ENCODE peak calls at places on chromosome 16, in nine cellular contexts. One of them, this sample, is unnamed.

GRCh38 chr16:2912330-2913199 is 834 bp downstream of the FLYWCH1 start:
- DNase-seq in trophoblast cell: peak
- DNase-seq in astrocyte of the cerebellum: peak
- DNase-seq in neural progenitor cell: peak
- DNase-seq in astrocyte of the hippocampus: peak
- DNase-seq in hepatocyte: peak
- DNase-seq in NCI-H524: peak
- DNase-seq in activated T-helper 1 cell treated with anti-CD3 and anti-CD28 coated beads, Interleukin-2, amount 50 U/mL, for 16 hours: no peak
- DNase-seq in heart right ventricle: peak
- DNase-seq in this sample: peak

GRCh38 chr16:79932564-79932963 is 332.0 kb upstream of the MAF start:
- DNase-seq in trophoblast cell: no peak
- DNase-seq in astrocyte of the cerebellum: no peak
- DNase-seq in neural progenitor cell: no peak
- DNase-seq in astrocyte of the hippocampus: peak
- DNase-seq in hepatocyte: peak
- DNase-seq in NCI-H524: no peak
- DNase-seq in activated T-helper 1 cell treated with anti-CD3 and anti-CD28 coated beads, Interleukin-2, amount 50 U/mL, for 16 hours: no peak
- DNase-seq in heart right ventricle: no peak
- DNase-seq in this sample: no peak

GRCh38 chr16:66660422-66661209 is 35.9 kb downstream of the CMTM4 start:
- DNase-seq in trophoblast cell: peak
- DNase-seq in astrocyte of the cerebellum: peak
- DNase-seq in neural progenitor cell: peak
- DNase-seq in astrocyte of the hippocampus: peak
- DNase-seq in hepatocyte: peak
- DNase-seq in NCI-H524: peak
- DNase-seq in activated T-helper 1 cell treated with anti-CD3 and anti-CD28 coated beads, Interleukin-2, amount 50 U/mL, for 16 hours: no peak
- DNase-seq in heart right ventricle: peak
- DNase-seq in this sample: peak

GRCh38 chr16:77220427-77220826 is 21.2 kb downstream of the SYCE1L start:
- DNase-seq in trophoblast cell: no peak
- DNase-seq in astrocyte of the cerebellum: no peak
- DNase-seq in neural progenitor cell: no peak
- DNase-seq in astrocyte of the hippocampus: no peak
- DNase-seq in hepatocyte: no peak
- DNase-seq in NCI-H524: no peak
- DNase-seq in activated T-helper 1 cell treated with anti-CD3 and anti-CD28 coated beads, Interleukin-2, amount 50 U/mL, for 16 hours: no peak
- DNase-seq in heart right ventricle: no peak
- DNase-seq in this sample: no peak

GRCh38 chr16:88548131-88548874 is 21.9 kb upstream of the ZC3H18 start:
- DNase-seq in trophoblast cell: no peak
- DNase-seq in astrocyte of the cerebellum: no peak
- DNase-seq in neural progenitor cell: no peak
- DNase-seq in astrocyte of the hippocampus: no peak
- DNase-seq in hepatocyte: no peak
- DNase-seq in NCI-H524: no peak
- DNase-seq in activated T-helper 1 cell treated with anti-CD3 and anti-CD28 coated beads, Interleukin-2, amount 50 U/mL, for 16 hours: no peak
- DNase-seq in heart right ventricle: no peak
- DNase-seq in this sample: no peak

GRCh38 chr16:15811416-15811777 is 45.4 kb downstream of the MYH11 start:
- DNase-seq in trophoblast cell: no peak
- DNase-seq in astrocyte of the cerebellum: no peak
- DNase-seq in neural progenitor cell: no peak
- DNase-seq in astrocyte of the hippocampus: no peak
- DNase-seq in hepatocyte: no peak
- DNase-seq in NCI-H524: no peak
- DNase-seq in activated T-helper 1 cell treated with anti-CD3 and anti-CD28 coated beads, Interleukin-2, amount 50 U/mL, for 16 hours: no peak
- DNase-seq in heart right ventricle: no peak
- DNase-seq in this sample: no peak

GRCh38 chr16:9969580-9969979 is 212.6 kb downstream of the GRIN2A start:
- DNase-seq in trophoblast cell: no peak
- DNase-seq in astrocyte of the cerebellum: no peak
- DNase-seq in neural progenitor cell: no peak
- DNase-seq in astrocyte of the hippocampus: no peak
- DNase-seq in hepatocyte: no peak
- DNase-seq in NCI-H524: no peak
- DNase-seq in activated T-helper 1 cell treated with anti-CD3 and anti-CD28 coated beads, Interleukin-2, amount 50 U/mL, for 16 hours: no peak
- DNase-seq in heart right ventricle: no peak
- DNase-seq in this sample: no peak

GRCh38 chr16:1953734-1954133 is 755 bp downstream of the RPL3L start:
- DNase-seq in trophoblast cell: no peak
- DNase-seq in astrocyte of the cerebellum: no peak
- DNase-seq in neural progenitor cell: no peak
- DNase-seq in astrocyte of the hippocampus: no peak
- DNase-seq in hepatocyte: peak
- DNase-seq in NCI-H524: no peak
- DNase-seq in activated T-helper 1 cell treated with anti-CD3 and anti-CD28 coated beads, Interleukin-2, amount 50 U/mL, for 16 hours: no peak
- DNase-seq in heart right ventricle: no peak
- DNase-seq in this sample: no peak

GRCh38 chr16:12061336-12062055 is 85.0 kb downstream of the SNX29 start:
- DNase-seq in trophoblast cell: peak
- DNase-seq in astrocyte of the cerebellum: peak
- DNase-seq in neural progenitor cell: no peak
- DNase-seq in astrocyte of the hippocampus: peak
- DNase-seq in hepatocyte: no peak
- DNase-seq in NCI-H524: no peak
- DNase-seq in activated T-helper 1 cell treated with anti-CD3 and anti-CD28 coated beads, Interleukin-2, amount 50 U/mL, for 16 hours: no peak
- DNase-seq in heart right ventricle: no peak
- DNase-seq in this sample: no peak

GRCh38 chr16:11114366-11115164 is 141.4 kb downstream of the SOCS1 start:
- DNase-seq in trophoblast cell: peak
- DNase-seq in astrocyte of the cerebellum: no peak
- DNase-seq in neural progenitor cell: no peak
- DNase-seq in astrocyte of the hippocampus: no peak
- DNase-seq in hepatocyte: no peak
- DNase-seq in NCI-H524: no peak
- DNase-seq in activated T-helper 1 cell treated with anti-CD3 and anti-CD28 coated beads, Interleukin-2, amount 50 U/mL, for 16 hours: no peak
- DNase-seq in heart right ventricle: no peak
- DNase-seq in this sample: no peak

GRCh38 chr16:13453938-13454553 is 465.9 kb upstream of the ERCC4 start:
- DNase-seq in trophoblast cell: peak
- DNase-seq in astrocyte of the cerebellum: peak
- DNase-seq in neural progenitor cell: peak
- DNase-seq in astrocyte of the hippocampus: peak
- DNase-seq in hepatocyte: peak
- DNase-seq in NCI-H524: peak
- DNase-seq in activated T-helper 1 cell treated with anti-CD3 and anti-CD28 coated beads, Interleukin-2, amount 50 U/mL, for 16 hours: no peak
- DNase-seq in heart right ventricle: no peak
- DNase-seq in this sample: no peak

GRCh38 chr16:49674255-49674980 is 181.5 kb downstream of the ZNF423 start:
- DNase-seq in trophoblast cell: peak
- DNase-seq in astrocyte of the cerebellum: no peak
- DNase-seq in neural progenitor cell: no peak
- DNase-seq in astrocyte of the hippocampus: no peak
- DNase-seq in hepatocyte: no peak
- DNase-seq in NCI-H524: peak
- DNase-seq in activated T-helper 1 cell treated with anti-CD3 and anti-CD28 coated beads, Interleukin-2, amount 50 U/mL, for 16 hours: no peak
- DNase-seq in heart right ventricle: no peak
- DNase-seq in this sample: no peak

GRCh38 chr16:86653289-86654006 is 75.1 kb downstream of the FOXL1 start:
- DNase-seq in trophoblast cell: no peak
- DNase-seq in astrocyte of the cerebellum: no peak
- DNase-seq in neural progenitor cell: no peak
- DNase-seq in astrocyte of the hippocampus: peak
- DNase-seq in hepatocyte: no peak
- DNase-seq in NCI-H524: no peak
- DNase-seq in activated T-helper 1 cell treated with anti-CD3 and anti-CD28 coated beads, Interleukin-2, amount 50 U/mL, for 16 hours: no peak
- DNase-seq in heart right ventricle: no peak
- DNase-seq in this sample: no peak

GRCh38 chr16:78177927-78178326 is 78.5 kb downstream of the WWOX start:
- DNase-seq in trophoblast cell: no peak
- DNase-seq in astrocyte of the cerebellum: no peak
- DNase-seq in neural progenitor cell: peak
- DNase-seq in astrocyte of the hippocampus: no peak
- DNase-seq in hepatocyte: peak
- DNase-seq in NCI-H524: no peak
- DNase-seq in activated T-helper 1 cell treated with anti-CD3 and anti-CD28 coated beads, Interleukin-2, amount 50 U/mL, for 16 hours: no peak
- DNase-seq in heart right ventricle: no peak
- DNase-seq in this sample: no peak

GRCh38 chr16:82433042-82433441 is 193.7 kb upstream of the CDH13 start:
- DNase-seq in trophoblast cell: no peak
- DNase-seq in astrocyte of the cerebellum: no peak
- DNase-seq in neural progenitor cell: no peak
- DNase-seq in astrocyte of the hippocampus: no peak
- DNase-seq in hepatocyte: no peak
- DNase-seq in NCI-H524: no peak
- DNase-seq in activated T-helper 1 cell treated with anti-CD3 and anti-CD28 coated beads, Interleukin-2, amount 50 U/mL, for 16 hours: no peak
- DNase-seq in heart right ventricle: no peak
- DNase-seq in this sample: no peak

GRCh38 chr16:80372341-80372740 is 168.5 kb upstream of the DYNLRB2 start:
- DNase-seq in trophoblast cell: no peak
- DNase-seq in astrocyte of the cerebellum: no peak
- DNase-seq in neural progenitor cell: peak
- DNase-seq in astrocyte of the hippocampus: peak
- DNase-seq in hepatocyte: no peak
- DNase-seq in NCI-H524: no peak
- DNase-seq in activated T-helper 1 cell treated with anti-CD3 and anti-CD28 coated beads, Interleukin-2, amount 50 U/mL, for 16 hours: no peak
- DNase-seq in heart right ventricle: no peak
- DNase-seq in this sample: no peak

GRCh38 chr16:68486671-68487495 is 38.6 kb upstream of the SMPD3 start:
- DNase-seq in trophoblast cell: peak
- DNase-seq in astrocyte of the cerebellum: no peak
- DNase-seq in neural progenitor cell: peak
- DNase-seq in astrocyte of the hippocampus: no peak
- DNase-seq in hepatocyte: peak
- DNase-seq in NCI-H524: no peak
- DNase-seq in activated T-helper 1 cell treated with anti-CD3 and anti-CD28 coated beads, Interleukin-2, amount 50 U/mL, for 16 hours: no peak
- DNase-seq in heart right ventricle: no peak
- DNase-seq in this sample: no peak

GRCh38 chr16:49652441-49653175 is 203.3 kb downstream of the ZNF423 start:
- DNase-seq in trophoblast cell: peak
- DNase-seq in astrocyte of the cerebellum: no peak
- DNase-seq in neural progenitor cell: no peak
- DNase-seq in astrocyte of the hippocampus: peak
- DNase-seq in hepatocyte: peak
- DNase-seq in NCI-H524: peak
- DNase-seq in activated T-helper 1 cell treated with anti-CD3 and anti-CD28 coated beads, Interleukin-2, amount 50 U/mL, for 16 hours: no peak
- DNase-seq in heart right ventricle: peak
- DNase-seq in this sample: no peak

GRCh38 chr16:28192811-28193529 is 18.8 kb downstream of the XPO6 start:
- DNase-seq in trophoblast cell: no peak
- DNase-seq in astrocyte of the cerebellum: no peak
- DNase-seq in neural progenitor cell: no peak
- DNase-seq in astrocyte of the hippocampus: no peak
- DNase-seq in hepatocyte: no peak
- DNase-seq in NCI-H524: no peak
- DNase-seq in activated T-helper 1 cell treated with anti-CD3 and anti-CD28 coated beads, Interleukin-2, amount 50 U/mL, for 16 hours: peak
- DNase-seq in heart right ventricle: no peak
- DNase-seq in this sample: no peak

GRCh38 chr16:1047123-1047522 is 25.4 kb upstream of the SSTR5 start:
- DNase-seq in trophoblast cell: no peak
- DNase-seq in astrocyte of the cerebellum: no peak
- DNase-seq in neural progenitor cell: no peak
- DNase-seq in astrocyte of the hippocampus: no peak
- DNase-seq in hepatocyte: no peak
- DNase-seq in NCI-H524: no peak
- DNase-seq in activated T-helper 1 cell treated with anti-CD3 and anti-CD28 coated beads, Interleukin-2, amount 50 U/mL, for 16 hours: no peak
- DNase-seq in heart right ventricle: no peak
- DNase-seq in this sample: no peak

GRCh38 chr16:84594725-84595038 is 23.2 kb downstream of the COTL1 start:
- DNase-seq in trophoblast cell: no peak
- DNase-seq in astrocyte of the cerebellum: no peak
- DNase-seq in neural progenitor cell: no peak
- DNase-seq in astrocyte of the hippocampus: no peak
- DNase-seq in hepatocyte: no peak
- DNase-seq in NCI-H524: no peak
- DNase-seq in activated T-helper 1 cell treated with anti-CD3 and anti-CD28 coated beads, Interleukin-2, amount 50 U/mL, for 16 hours: no peak
- DNase-seq in heart right ventricle: no peak
- DNase-seq in this sample: no peak

GRCh38 chr16:85424260-85425060 is 188.7 kb upstream of the GSE1 start:
- DNase-seq in trophoblast cell: peak
- DNase-seq in astrocyte of the cerebellum: no peak
- DNase-seq in neural progenitor cell: no peak
- DNase-seq in astrocyte of the hippocampus: no peak
- DNase-seq in hepatocyte: no peak
- DNase-seq in NCI-H524: peak
- DNase-seq in activated T-helper 1 cell treated with anti-CD3 and anti-CD28 coated beads, Interleukin-2, amount 50 U/mL, for 16 hours: no peak
- DNase-seq in heart right ventricle: peak
- DNase-seq in this sample: no peak

GRCh38 chr16:57999366-57999970 is 1.0 kb downstream of the ZNF319 start:
- DNase-seq in trophoblast cell: no peak
- DNase-seq in astrocyte of the cerebellum: no peak
- DNase-seq in neural progenitor cell: peak
- DNase-seq in astrocyte of the hippocampus: peak
- DNase-seq in hepatocyte: no peak
- DNase-seq in NCI-H524: peak
- DNase-seq in activated T-helper 1 cell treated with anti-CD3 and anti-CD28 coated beads, Interleukin-2, amount 50 U/mL, for 16 hours: no peak
- DNase-seq in heart right ventricle: no peak
- DNase-seq in this sample: no peak

GRCh38 chr16:30956601-30957455 is 726 bp upstream of the SETD1A start:
- DNase-seq in trophoblast cell: peak
- DNase-seq in astrocyte of the cerebellum: peak
- DNase-seq in neural progenitor cell: peak
- DNase-seq in astrocyte of the hippocampus: peak
- DNase-seq in hepatocyte: peak
- DNase-seq in NCI-H524: peak
- DNase-seq in activated T-helper 1 cell treated with anti-CD3 and anti-CD28 coated beads, Interleukin-2, amount 50 U/mL, for 16 hours: peak
- DNase-seq in heart right ventricle: peak
- DNase-seq in this sample: peak

GRCh38 chr16:55908641-55909040 is 33.5 kb upstream of the CES5A start:
- DNase-seq in trophoblast cell: no peak
- DNase-seq in astrocyte of the cerebellum: no peak
- DNase-seq in neural progenitor cell: no peak
- DNase-seq in astrocyte of the hippocampus: no peak
- DNase-seq in hepatocyte: no peak
- DNase-seq in NCI-H524: no peak
- DNase-seq in activated T-helper 1 cell treated with anti-CD3 and anti-CD28 coated beads, Interleukin-2, amount 50 U/mL, for 16 hours: no peak
- DNase-seq in heart right ventricle: no peak
- DNase-seq in this sample: no peak

GRCh38 chr16:5918553-5919127 is 821.0 kb upstream of the EEF2KMT start:
- DNase-seq in trophoblast cell: no peak
- DNase-seq in astrocyte of the cerebellum: no peak
- DNase-seq in neural progenitor cell: peak
- DNase-seq in astrocyte of the hippocampus: no peak
- DNase-seq in hepatocyte: peak
- DNase-seq in NCI-H524: no peak
- DNase-seq in activated T-helper 1 cell treated with anti-CD3 and anti-CD28 coated beads, Interleukin-2, amount 50 U/mL, for 16 hours: no peak
- DNase-seq in heart right ventricle: no peak
- DNase-seq in this sample: no peak

GRCh38 chr16:57701759-57702371 is 7.3 kb downstream of the DRC7 start:
- DNase-seq in trophoblast cell: no peak
- DNase-seq in astrocyte of the cerebellum: no peak
- DNase-seq in neural progenitor cell: no peak
- DNase-seq in astrocyte of the hippocampus: no peak
- DNase-seq in hepatocyte: peak
- DNase-seq in NCI-H524: no peak
- DNase-seq in activated T-helper 1 cell treated with anti-CD3 and anti-CD28 coated beads, Interleukin-2, amount 50 U/mL, for 16 hours: no peak
- DNase-seq in heart right ventricle: no peak
- DNase-seq in this sample: no peak

GRCh38 chr16:81035975-81036750 is 521 bp downstream of the ATMIN start:
- DNase-seq in trophoblast cell: peak
- DNase-seq in astrocyte of the cerebellum: no peak
- DNase-seq in neural progenitor cell: peak
- DNase-seq in astrocyte of the hippocampus: peak
- DNase-seq in hepatocyte: peak
- DNase-seq in NCI-H524: peak
- DNase-seq in activated T-helper 1 cell treated with anti-CD3 and anti-CD28 coated beads, Interleukin-2, amount 50 U/mL, for 16 hours: peak
- DNase-seq in heart right ventricle: peak
- DNase-seq in this sample: no peak

GRCh38 chr16:15898654-15899053 is 10.3 kb upstream of the CEP20 start:
- DNase-seq in trophoblast cell: no peak
- DNase-seq in astrocyte of the cerebellum: no peak
- DNase-seq in neural progenitor cell: no peak
- DNase-seq in astrocyte of the hippocampus: no peak
- DNase-seq in hepatocyte: no peak
- DNase-seq in NCI-H524: no peak
- DNase-seq in activated T-helper 1 cell treated with anti-CD3 and anti-CD28 coated beads, Interleukin-2, amount 50 U/mL, for 16 hours: no peak
- DNase-seq in heart right ventricle: no peak
- DNase-seq in this sample: no peak

GRCh38 chr16:19911204-19911603 is 26.6 kb upstream of the GPRC5B start:
- DNase-seq in trophoblast cell: no peak
- DNase-seq in astrocyte of the cerebellum: no peak
- DNase-seq in neural progenitor cell: no peak
- DNase-seq in astrocyte of the hippocampus: no peak
- DNase-seq in hepatocyte: no peak
- DNase-seq in NCI-H524: no peak
- DNase-seq in activated T-helper 1 cell treated with anti-CD3 and anti-CD28 coated beads, Interleukin-2, amount 50 U/mL, for 16 hours: no peak
- DNase-seq in heart right ventricle: no peak
- DNase-seq in this sample: no peak

GRCh38 chr16:83200005-83200779 is 573.4 kb downstream of the CDH13 start:
- DNase-seq in trophoblast cell: no peak
- DNase-seq in astrocyte of the cerebellum: no peak
- DNase-seq in neural progenitor cell: peak
- DNase-seq in astrocyte of the hippocampus: no peak
- DNase-seq in hepatocyte: no peak
- DNase-seq in NCI-H524: peak
- DNase-seq in activated T-helper 1 cell treated with anti-CD3 and anti-CD28 coated beads, Interleukin-2, amount 50 U/mL, for 16 hours: no peak
- DNase-seq in heart right ventricle: peak
- DNase-seq in this sample: no peak